ENCODE peak calls at places on chromosome 12, in seven cellular contexts. B is left ventricle myocardium inferior, E is RWPE1, W is neural progenitor cell, V is dorsolateral prefrontal cortex, S is osteoblast, N is AG04450. M is an unnamed sample.

GRCh38 chr12:54439521-54440255 is 20.6 kb upstream of the ITGA5 start:
- DNase-seq in B (no peak), E (peak), V (no peak), S (peak), N (peak), W (peak), M (no peak)

GRCh38 chr12:49489720-49490119 is 49.1 kb upstream of the KCNH3 start:
- DNase-seq in N (peak), S (peak), E (peak), V (no peak), B (no peak), W (no peak), M (no peak)

GRCh38 chr12:64010069-64010686 is 165.7 kb downstream of the SRGAP1 start:
- DNase-seq in W (no peak), N (peak), S (peak), B (no peak), E (no peak), V (no peak), M (no peak)

GRCh38 chr12:91931110-91931509 is 214.5 kb downstream of the BTG1 start:
- DNase-seq in B (no peak), W (no peak), N (no peak), E (peak), V (no peak), S (peak), M (no peak)

GRCh38 chr12:109777544-109777943 is 55.7 kb downstream of the TRPV4 start:
- DNase-seq in B (no peak), N (no peak), W (no peak), S (peak), E (peak), V (no peak), M (peak)

GRCh38 chr12:88035271-88035906 is 6.2 kb upstream of the C12orf50 start:
- DNase-seq in B (peak), E (peak), N (peak), S (peak), V (peak), W (peak), M (peak)

GRCh38 chr12:77855548-77855947 is 24.9 kb downstream of the NAV3 start:
- DNase-seq in V (no peak), N (no peak), W (no peak), E (no peak), B (no peak), S (peak), M (no peak)

GRCh38 chr12:118986043-118986442 is 4.7 kb downstream of the SRRM4 start:
- DNase-seq in E (no peak), V (no peak), W (peak), B (no peak), S (no peak), N (no peak), M (no peak)

GRCh38 chr12:85874064-85874463 is at the start of gene NTS:
- DNase-seq in W (peak), N (no peak), V (no peak), B (no peak), S (no peak), E (no peak), M (no peak)

GRCh38 chr12:121530600-121531355 is 50.0 kb downstream of the KDM2B start:
- DNase-seq in V (no peak), E (no peak), B (peak), S (peak), W (no peak), N (peak), M (no peak)

GRCh38 chr12:22282283-22282682 is 52.2 kb downstream of the ST8SIA1 start:
- DNase-seq in S (no peak), N (no peak), E (peak), W (no peak), B (no peak), V (no peak), M (no peak)

GRCh38 chr12:26861690-26862089 is 28.7 kb upstream of the ITPR2 start:
- DNase-seq in V (no peak), W (no peak), E (no peak), S (no peak), N (no peak), B (no peak), M (no peak)

GRCh38 chr12:26868505-26869494 is 35.8 kb upstream of the ITPR2 start:
- DNase-seq in N (no peak), S (no peak), W (no peak), B (no peak), V (no peak), E (no peak), M (no peak)

GRCh38 chr12:26867084-26867483 is 34.1 kb upstream of the ITPR2 start:
- DNase-seq in B (no peak), E (no peak), S (no peak), V (no peak), N (no peak), W (no peak), M (no peak)

GRCh38 chr12:26857465-26858176 is 24.6 kb upstream of the ITPR2 start:
- DNase-seq in N (no peak), W (no peak), V (no peak), E (no peak), B (no peak), S (peak), M (no peak)

DNA sequence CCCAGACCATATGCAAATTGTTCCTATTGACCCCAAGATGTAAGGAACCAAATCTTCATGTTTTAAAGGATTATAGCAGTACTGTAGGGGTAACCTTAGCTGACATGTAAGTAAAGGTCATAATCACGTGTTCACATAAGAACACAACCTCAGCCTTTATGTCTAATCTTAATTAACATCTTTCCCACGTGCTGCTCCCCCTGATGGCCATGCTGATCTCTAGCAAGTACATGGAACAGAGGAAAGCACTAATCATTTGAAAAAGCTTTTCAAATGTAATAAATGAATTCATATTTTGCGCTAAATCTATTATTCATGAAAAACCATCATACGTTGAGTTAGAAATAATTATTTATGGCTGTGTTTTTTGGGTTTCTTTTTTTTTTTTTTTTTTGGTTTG is 30.5 kb upstream of the ITPR2 start:
- DNase-seq in W (peak), V (no peak), B (no peak), N (no peak), S (no peak), E (no peak), M (peak)
- TF ChIP-seq CTCF in W (peak), V (no peak), B (no peak), N (peak), S (peak), E (no peak), M (peak)

DNA sequence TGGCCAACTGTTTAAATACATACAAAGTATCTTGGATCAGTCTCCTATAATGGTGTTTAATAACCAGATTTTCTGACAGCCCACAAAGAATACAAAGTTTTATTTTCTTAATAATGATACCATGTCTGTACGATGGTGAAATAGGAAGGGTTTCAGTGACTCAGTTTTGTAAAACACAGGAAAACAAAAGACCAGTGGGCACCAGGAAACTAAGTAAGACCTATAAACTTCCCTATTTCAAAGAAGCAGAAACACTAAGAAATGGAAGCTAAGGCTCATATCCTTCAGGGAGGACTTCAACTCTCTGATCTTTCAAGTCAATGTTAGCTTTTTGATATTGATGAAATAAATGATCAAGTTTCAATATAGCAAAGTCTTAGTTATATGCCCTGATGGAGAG is 196.0 kb downstream of the DUSP6 start:
- DNase-seq in E (no peak), W (no peak), S (no peak), V (no peak), B (no peak), N (no peak), M (no peak)
- H3K27ac ChIP-seq in E (no peak), W (no peak), S (peak), V (no peak), B (peak), N (no peak), M (no peak)

GRCh38 chr12:46269429-46270241 is 792 bp upstream of the SLC38A1 start:
- DNase-seq in N (no peak), E (peak), S (peak), W (peak), V (no peak), B (no peak), M (no peak)
- TF ChIP-seq CTCF in N (no peak), E (no peak), S (no peak), W (no peak), V (no peak), B (no peak), M (no peak)

GRCh38 chr12:108573310-108573709 is 10.9 kb downstream of the ISCU start:
- DNase-seq in V (no peak), B (no peak), S (no peak), E (no peak), W (no peak), N (no peak), M (no peak)
- H3K27ac ChIP-seq in V (no peak), B (no peak), S (no peak), E (no peak), W (no peak), N (no peak), M (no peak)

GRCh38 chr12:131275824-131276223 is 322.1 kb downstream of the ADGRD1 start:
- DNase-seq in N (no peak), V (no peak), S (peak), W (no peak), B (peak), E (no peak), M (no peak)

GRCh38 chr12:131274061-131274460 is 320.4 kb downstream of the ADGRD1 start:
- DNase-seq in V (no peak), W (no peak), E (no peak), S (no peak), B (no peak), N (no peak), M (no peak)

GRCh38 chr12:131276501-131277185 is 322.9 kb downstream of the ADGRD1 start:
- DNase-seq in B (peak), E (no peak), N (no peak), V (no peak), S (peak), W (no peak), M (no peak)

GRCh38 chr12:131273291-131273845 is 319.7 kb downstream of the ADGRD1 start:
- DNase-seq in W (no peak), S (no peak), V (no peak), B (no peak), E (no peak), N (no peak), M (no peak)

DNA sequence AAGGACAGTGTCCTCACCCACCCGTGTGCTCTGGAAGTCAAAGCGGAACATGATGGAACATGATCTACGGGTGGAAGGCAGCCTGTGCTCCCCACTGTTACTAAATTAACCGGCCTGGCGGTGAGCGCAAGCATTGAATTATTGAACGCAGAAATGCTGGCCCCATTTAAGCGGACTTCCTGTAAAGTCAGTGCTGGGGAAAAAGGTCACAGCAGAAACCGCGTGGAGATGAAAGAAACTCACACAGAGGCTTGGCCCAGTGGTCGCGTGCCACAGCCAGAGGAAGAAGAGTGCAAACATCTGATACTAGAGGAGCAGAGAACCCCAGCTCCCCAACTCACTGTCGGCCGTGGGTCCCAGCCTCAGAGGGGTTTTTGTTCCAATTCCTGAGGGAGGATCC is 321.2 kb downstream of the ADGRD1 start:
- DNase-seq in E (no peak), W (no peak), V (no peak), S (peak), B (no peak), N (no peak), M (no peak)
- TF ChIP-seq CTCF in E (no peak), W (no peak), V (no peak), S (no peak), B (no peak), N (no peak), M (no peak)

GRCh38 chr12:75951399-75952228 is 80.0 kb downstream of the PHLDA1 start:
- DNase-seq in V (no peak), N (no peak), B (no peak), S (peak), E (no peak), W (no peak), M (no peak)
- H3K27ac ChIP-seq in V (no peak), N (peak), B (peak), S (peak), E (no peak), W (no peak), M (no peak)

GRCh38 chr12:20210795-20211194 is 157.5 kb upstream of the PDE3A start:
- DNase-seq in N (no peak), V (no peak), B (no peak), W (no peak), E (no peak), S (no peak), M (no peak)
- TF ChIP-seq CTCF in N (no peak), V (no peak), B (no peak), W (no peak), E (no peak), S (no peak), M (no peak)

GRCh38 chr12:1328385-1328784 is 266.0 kb downstream of the FBXL14 start:
- DNase-seq in S (no peak), V (no peak), W (no peak), E (no peak), B (peak), N (no peak), M (no peak)

GRCh38 chr12:1329784-1330474 is 264.5 kb downstream of the FBXL14 start:
- DNase-seq in B (no peak), E (no peak), S (no peak), V (no peak), N (no peak), W (no peak), M (no peak)

GRCh38 chr12:1330475-1330827 is 263.9 kb downstream of the FBXL14 start:
- DNase-seq in B (no peak), S (no peak), E (no peak), N (no peak), V (no peak), W (no peak), M (no peak)

DNA sequence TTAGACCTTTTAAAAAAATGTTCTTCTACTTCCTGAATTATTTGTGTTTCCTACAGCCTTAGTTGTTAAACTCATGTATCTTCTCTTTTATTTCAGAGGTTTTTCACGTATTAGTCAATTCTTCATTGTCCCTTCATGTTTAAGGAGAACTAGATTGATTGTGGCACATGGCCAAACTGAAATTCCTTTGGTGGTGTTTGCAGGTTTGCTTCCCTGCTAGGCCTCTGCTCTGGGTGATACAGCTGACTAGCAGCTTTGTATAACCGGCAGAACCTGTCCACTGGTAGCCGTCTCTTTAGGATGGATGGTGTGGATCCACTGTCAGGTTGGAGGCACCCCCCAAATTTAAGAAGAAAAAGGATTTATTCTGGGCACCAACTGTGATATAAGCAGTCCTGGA is 262.1 kb downstream of the FBXL14 start:
- DNase-seq in V (no peak), N (no peak), W (no peak), S (no peak), E (peak), B (no peak), M (no peak)
- H3K27ac ChIP-seq in V (no peak), N (no peak), W (no peak), S (no peak), E (no peak), B (no peak), M (no peak)

GRCh38 chr12:6063379-6063735 is 61.1 kb downstream of the VWF start:
- DNase-seq in S (no peak), N (no peak), B (no peak), W (no peak), V (no peak), E (no peak), M (no peak)
- TF ChIP-seq CTCF in S (peak), N (no peak), B (no peak), W (no peak), V (no peak), E (peak), M (no peak)

M was measured in WERI-Rb-1.